ENCODE peak calls at places on chromosomes 5 and 9, in five cellular contexts. One of them, this sample, is unnamed.

GRCh38 chr9:136293476-136294077 is 10.3 kb downstream of the CCDC187 start:
- DNase-seq in A549: no peak
- DNase-seq in ovary: no peak
- DNase-seq in transverse colon: no peak
- DNase-seq in breast epithelium: no peak
- DNase-seq in this sample: no peak

GRCh38 chr5:87541668-87542067 is 128.9 kb upstream of the CCNH start:
- DNase-seq in transverse colon: no peak
- DNase-seq in A549: no peak
- DNase-seq in breast epithelium: no peak
- DNase-seq in ovary: no peak
- DNase-seq in this sample: no peak

GRCh38 chr9:81666123-81666522 is 23.2 kb downstream of the TLE1 start:
- DNase-seq in transverse colon: no peak
- DNase-seq in A549: peak; percentile 37
- DNase-seq in ovary: no peak
- DNase-seq in breast epithelium: no peak
- DNase-seq in this sample: no peak

GRCh38 chr5:178236685-178237084 is 4.1 kb upstream of the PHYKPL start:
- DNase-seq in transverse colon: no peak
- DNase-seq in breast epithelium: peak; percentile 69
- DNase-seq in ovary: no peak
- DNase-seq in A549: no peak
- DNase-seq in this sample: peak; percentile 87

GRCh38 chr5:87722286-87722685 is 309.6 kb upstream of the CCNH start:
- DNase-seq in breast epithelium: no peak
- DNase-seq in transverse colon: no peak
- DNase-seq in ovary: no peak
- DNase-seq in A549: no peak
- DNase-seq in this sample: no peak

GRCh38 chr5:132778856-132779255 is 1.8 kb upstream of the SEPTIN8 start:
- DNase-seq in transverse colon: no peak
- DNase-seq in ovary: no peak
- DNase-seq in A549: no peak
- DNase-seq in breast epithelium: no peak
- DNase-seq in this sample: no peak

GRCh38 chr5:67305913-67306710 is 109.5 kb upstream of the CD180 start:
- DNase-seq in transverse colon: no peak
- DNase-seq in A549: no peak
- DNase-seq in ovary: no peak
- DNase-seq in breast epithelium: no peak
- DNase-seq in this sample: no peak

GRCh38 chr5:10593531-10594181 is 29.8 kb downstream of the ANKRD33B start:
- DNase-seq in ovary: no peak
- DNase-seq in A549: no peak
- DNase-seq in transverse colon: no peak
- DNase-seq in breast epithelium: no peak
- DNase-seq in this sample: no peak

GRCh38 chr5:108255468-108255867 is 126.4 kb downstream of the FBXL17 start:
- DNase-seq in A549: no peak
- DNase-seq in transverse colon: no peak
- DNase-seq in breast epithelium: no peak
- DNase-seq in ovary: no peak
- DNase-seq in this sample: no peak

GRCh38 chr5:94027145-94027544 is 285.7 kb upstream of the POU5F2 start:
- DNase-seq in breast epithelium: no peak
- DNase-seq in transverse colon: no peak
- DNase-seq in A549: no peak
- DNase-seq in ovary: no peak
- DNase-seq in this sample: no peak

GRCh38 chr9:82613516-82613915 is 449.4 kb downstream of the RASEF start:
- DNase-seq in transverse colon: no peak
- DNase-seq in ovary: no peak
- DNase-seq in breast epithelium: no peak
- DNase-seq in A549: no peak
- DNase-seq in this sample: no peak

GRCh38 chr9:136572596-136573313 is 26.9 kb upstream of the NOTCH1 start:
- DNase-seq in breast epithelium: no peak
- DNase-seq in ovary: no peak
- DNase-seq in A549: no peak
- DNase-seq in transverse colon: no peak
- DNase-seq in this sample: no peak

GRCh38 chr5:177071671-177072385 is 14.9 kb upstream of the FGFR4 start:
- DNase-seq in transverse colon: peak; percentile 81
- DNase-seq in A549: peak; percentile 82
- DNase-seq in ovary: peak; percentile 87
- DNase-seq in breast epithelium: peak; percentile 50
- DNase-seq in this sample: peak; percentile 37

GRCh38 chr5:76682395-76682794 is 33.5 kb upstream of the F2R start:
- DNase-seq in ovary: no peak
- DNase-seq in A549: no peak
- DNase-seq in transverse colon: no peak
- DNase-seq in breast epithelium: no peak
- DNase-seq in this sample: no peak

GRCh38 chr5:121668635-121669034 is 183.0 kb upstream of the FTMT start:
- DNase-seq in transverse colon: no peak
- DNase-seq in breast epithelium: no peak
- DNase-seq in A549: no peak
- DNase-seq in ovary: no peak
- DNase-seq in this sample: no peak

GRCh38 chr9:123763910-123764588 is 165.9 kb downstream of the DENND1A start:
- DNase-seq in A549: peak; percentile 5
- DNase-seq in breast epithelium: no peak
- DNase-seq in transverse colon: no peak
- DNase-seq in ovary: no peak
- DNase-seq in this sample: no peak

GRCh38 chr5:132459983-132460834 is 30.4 kb downstream of the IRF1 start:
- DNase-seq in transverse colon: peak; percentile 23
- DNase-seq in breast epithelium: no peak
- DNase-seq in ovary: no peak
- DNase-seq in A549: no peak
- DNase-seq in this sample: no peak

GRCh38 chr5:57735754-57736153 is 253.1 kb upstream of the ACTBL2 start:
- DNase-seq in transverse colon: no peak
- DNase-seq in ovary: no peak
- DNase-seq in breast epithelium: no peak
- DNase-seq in A549: peak; percentile 76
- DNase-seq in this sample: no peak

GRCh38 chr9:74848150-74848525 is 39.6 kb downstream of the TRPM6 start:
- DNase-seq in breast epithelium: no peak
- DNase-seq in A549: no peak
- DNase-seq in transverse colon: peak; percentile 45
- DNase-seq in ovary: no peak
- DNase-seq in this sample: no peak

GRCh38 chr9:118782790-118783463 is 586.3 kb downstream of the BRINP1 start:
- DNase-seq in ovary: no peak
- DNase-seq in breast epithelium: no peak
- DNase-seq in A549: no peak
- DNase-seq in transverse colon: no peak
- DNase-seq in this sample: no peak

GRCh38 chr9:115686069-115686468 is 467.5 kb upstream of the PAPPA start:
- DNase-seq in transverse colon: no peak
- DNase-seq in ovary: no peak
- DNase-seq in A549: no peak
- DNase-seq in breast epithelium: no peak
- DNase-seq in this sample: no peak

GRCh38 chr9:89426389-89426961 is 71.4 kb downstream of the SEMA4D start:
- DNase-seq in breast epithelium: no peak
- DNase-seq in A549: no peak
- DNase-seq in ovary: no peak
- DNase-seq in transverse colon: peak; percentile 62
- DNase-seq in this sample: no peak

GRCh38 chr9:36036780-36037579 is at the start of gene RECK:
- DNase-seq in transverse colon: peak; percentile 88
- DNase-seq in ovary: peak; percentile 89
- DNase-seq in breast epithelium: peak; percentile 87
- DNase-seq in A549: peak; percentile 62
- DNase-seq in this sample: peak; percentile 62

GRCh38 chr9:18821794-18822193 is 211.2 kb downstream of the SAXO1 start:
- DNase-seq in transverse colon: no peak
- DNase-seq in A549: no peak
- DNase-seq in ovary: no peak
- DNase-seq in breast epithelium: no peak
- DNase-seq in this sample: no peak

GRCh38 chr5:170135796-170136490 is 30.2 kb downstream of the FOXI1 start:
- DNase-seq in transverse colon: no peak
- DNase-seq in breast epithelium: peak; percentile 77
- DNase-seq in ovary: no peak
- DNase-seq in A549: no peak
- DNase-seq in this sample: no peak

GRCh38 chr5:78821519-78821918 is 163.6 kb downstream of the ARSB start:
- DNase-seq in transverse colon: no peak
- DNase-seq in breast epithelium: no peak
- DNase-seq in ovary: no peak
- DNase-seq in A549: no peak
- DNase-seq in this sample: no peak

GRCh38 chr9:132905726-132906125 is 27.0 kb downstream of the SPACA9 start:
- DNase-seq in ovary: no peak
- DNase-seq in A549: no peak
- DNase-seq in transverse colon: no peak
- DNase-seq in breast epithelium: no peak
- DNase-seq in this sample: no peak

GRCh38 chr9:69357854-69358220 is 32.8 kb downstream of the ENTREP1 start:
- DNase-seq in A549: no peak
- DNase-seq in ovary: no peak
- DNase-seq in transverse colon: no peak
- DNase-seq in breast epithelium: no peak
- DNase-seq in this sample: no peak

GRCh38 chr5:71645030-71645429 is 57.9 kb downstream of the MCCC2 start:
- DNase-seq in A549: no peak
- DNase-seq in ovary: no peak
- DNase-seq in breast epithelium: no peak
- DNase-seq in transverse colon: no peak
- DNase-seq in this sample: no peak

GRCh38 chr5:2017540-2018389 is 135.0 kb upstream of the IRX4 start:
- DNase-seq in transverse colon: no peak
- DNase-seq in ovary: no peak
- DNase-seq in A549: peak; percentile 40
- DNase-seq in breast epithelium: no peak
- DNase-seq in this sample: no peak

GRCh38 chr5:39113354-39113953 is 39.3 kb upstream of the RICTOR start:
- DNase-seq in ovary: no peak
- DNase-seq in A549: no peak
- DNase-seq in breast epithelium: no peak
- DNase-seq in transverse colon: no peak
- DNase-seq in this sample: no peak

GRCh38 chr9:114370251-114370984 is 17.4 kb downstream of the AKNA start:
- DNase-seq in breast epithelium: no peak
- DNase-seq in A549: no peak
- DNase-seq in ovary: no peak
- DNase-seq in transverse colon: no peak
- DNase-seq in this sample: no peak

GRCh38 chr9:114367406-114367805 is 20.4 kb downstream of the AKNA start:
- DNase-seq in transverse colon: no peak
- DNase-seq in ovary: no peak
- DNase-seq in breast epithelium: no peak
- DNase-seq in A549: no peak
- DNase-seq in this sample: no peak

GRCh38 chr9:114366334-114367128 is 21.3 kb downstream of the AKNA start:
- DNase-seq in breast epithelium: no peak
- DNase-seq in ovary: no peak
- DNase-seq in A549: peak; percentile 9
- DNase-seq in transverse colon: peak; percentile 47
- DNase-seq in this sample: no peak

GRCh38 chr9:114369567-114370240 is 18.1 kb downstream of the AKNA start:
- DNase-seq in breast epithelium: no peak
- DNase-seq in transverse colon: no peak
- DNase-seq in A549: no peak
- DNase-seq in ovary: no peak
- DNase-seq in this sample: no peak

DNA sequence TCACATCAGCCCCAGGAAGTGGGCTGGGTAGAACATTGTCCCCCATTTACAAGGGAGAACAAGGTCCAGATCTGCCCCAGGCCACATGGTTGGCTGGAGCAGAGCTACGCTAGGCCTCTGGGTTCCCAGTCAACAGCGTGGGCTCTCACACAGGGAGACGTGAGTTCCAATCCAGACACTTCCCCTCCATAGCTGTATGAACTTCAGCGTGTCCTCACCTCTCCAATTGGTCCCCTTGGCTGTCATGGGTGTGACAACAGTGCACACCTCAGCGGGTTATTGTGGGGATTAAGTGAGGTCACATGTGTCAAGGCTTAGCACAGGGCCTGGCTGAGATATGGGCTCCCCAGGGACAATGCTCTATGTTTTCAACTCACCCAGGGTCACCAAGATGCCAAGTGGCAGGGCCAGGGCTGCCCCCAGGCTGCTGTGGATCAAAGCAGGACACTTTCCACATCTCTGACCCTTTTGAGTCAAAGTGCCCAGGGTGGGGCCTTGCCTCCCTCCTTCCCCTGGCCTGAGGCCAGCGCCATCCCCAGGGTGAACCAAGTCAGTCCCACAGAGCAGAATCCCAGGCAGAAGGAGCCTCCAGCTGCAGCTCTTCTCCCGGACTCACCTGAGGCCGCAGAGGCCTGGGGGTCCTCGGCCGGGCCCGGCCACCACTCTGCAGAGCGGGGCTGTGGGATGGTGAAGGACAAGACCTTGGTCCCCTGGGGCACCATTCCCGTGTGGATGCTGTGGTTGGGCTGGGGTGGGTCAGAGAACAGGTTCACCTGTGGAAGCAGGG is 19.8 kb downstream of the AKNA start:
- DNase-seq in ovary: no peak
- DNase-seq in A549: no peak
- DNase-seq in transverse colon: no peak
- DNase-seq in breast epithelium: no peak
- DNase-seq in this sample: no peak
- TF ChIP-seq POLR2A in ovary: no peak
- TF ChIP-seq POLR2A in A549: no peak
- TF ChIP-seq POLR2A in transverse colon: no peak
- TF ChIP-seq POLR2A in breast epithelium: no peak
- TF ChIP-seq POLR2A in this sample: no peak

GRCh38 chr5:370311-370958 is 48.9 kb downstream of the AHRR start:
- DNase-seq in breast epithelium: peak; percentile 6
- DNase-seq in transverse colon: peak; percentile 3
- DNase-seq in A549: no peak
- DNase-seq in ovary: no peak
- DNase-seq in this sample: no peak
- H3K27ac ChIP-seq in breast epithelium: no peak overlapping the region
- H3K27ac ChIP-seq in transverse colon: no peak overlapping the region
- H3K27ac ChIP-seq in A549: no peak overlapping the region
- H3K27ac ChIP-seq in ovary: no peak overlapping the region
- H3K27ac ChIP-seq in this sample: no peak overlapping the region

DNA sequence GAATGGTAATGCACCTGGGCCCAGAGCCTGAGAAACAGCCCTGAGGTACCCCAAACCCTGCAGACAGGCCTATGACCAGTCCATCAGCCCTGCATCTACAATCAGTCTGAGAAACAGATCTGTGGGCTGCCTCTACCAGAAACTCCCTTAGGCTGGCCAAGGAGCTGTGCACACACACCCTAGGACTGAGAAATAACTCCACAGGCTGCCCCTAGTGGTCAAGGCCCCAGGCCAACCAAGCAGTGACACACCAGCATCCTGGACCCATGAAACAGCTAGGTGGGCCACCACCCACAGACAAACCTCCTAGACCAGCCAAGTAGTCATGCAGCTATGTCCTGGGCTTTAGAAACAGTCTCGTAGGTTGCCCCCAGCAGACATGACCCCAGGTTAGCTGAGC is 253.6 kb upstream of the VLDLR start:
- DNase-seq in transverse colon: no peak
- DNase-seq in breast epithelium: no peak
- DNase-seq in ovary: no peak
- DNase-seq in A549: no peak
- DNase-seq in this sample: no peak
- TF ChIP-seq CTCF in transverse colon: no peak
- TF ChIP-seq CTCF in breast epithelium: no peak
- TF ChIP-seq CTCF in ovary: no peak
- TF ChIP-seq CTCF in A549: no peak
- TF ChIP-seq CTCF in this sample: no peak

GRCh38 chr9:129567842-129568559 is 52.9 kb downstream of the C9orf50 start:
- DNase-seq in A549: peak; percentile 92
- DNase-seq in transverse colon: no peak
- DNase-seq in breast epithelium: no peak
- DNase-seq in ovary: peak; percentile 43
- DNase-seq in this sample: no peak
- TF ChIP-seq POLR2A in A549: peak; percentile 65
- TF ChIP-seq POLR2A in transverse colon: no peak
- TF ChIP-seq POLR2A in breast epithelium: no peak
- TF ChIP-seq POLR2A in ovary: no peak
- TF ChIP-seq POLR2A in this sample: no peak